ENCODE peak calls at places on chromosomes 2 and 18, in five cellular contexts. One of them, this sample, is unnamed. For H3K36me3, the result is how much of the 10 kb centered on the place peaks cover.

GRCh38 chr2:15831150-15831549 is 109.2 kb upstream of the MYCN start:
- DNase-seq in kidney: no peak
- DNase-seq in fibroblast of lung: no peak
- DNase-seq in tibial artery: no peak
- DNase-seq in transverse colon: no peak
- DNase-seq in this sample: no peak

GRCh38 chr18:49459404-49460171 is 857 bp downstream of the DYM start:
- DNase-seq in kidney: no peak
- DNase-seq in fibroblast of lung: no peak
- DNase-seq in tibial artery: no peak
- DNase-seq in transverse colon: no peak
- DNase-seq in this sample: no peak

GRCh38 chr2:13000644-13001375 is 284.1 kb downstream of the TRIB2 start:
- DNase-seq in kidney: no peak
- DNase-seq in fibroblast of lung: no peak
- DNase-seq in tibial artery: no peak
- DNase-seq in transverse colon: no peak
- DNase-seq in this sample: no peak

GRCh38 chr2:214127178-214127970 is 283.5 kb upstream of the VWC2L start:
- DNase-seq in kidney: no peak
- DNase-seq in fibroblast of lung: peak
- DNase-seq in tibial artery: peak
- DNase-seq in transverse colon: no peak
- DNase-seq in this sample: peak

GRCh38 chr2:174074831-174075230 is 109.7 kb upstream of the SP3 start:
- DNase-seq in kidney: no peak
- DNase-seq in fibroblast of lung: no peak
- DNase-seq in tibial artery: no peak
- DNase-seq in transverse colon: no peak
- DNase-seq in this sample: no peak

GRCh38 chr2:1455466-1455865 is 42.2 kb downstream of the TPO start:
- DNase-seq in kidney: no peak
- DNase-seq in fibroblast of lung: no peak
- DNase-seq in tibial artery: no peak
- DNase-seq in transverse colon: no peak
- DNase-seq in this sample: no peak

GRCh38 chr2:230218411-230218810 is 1.4 kb downstream of the SP110 start:
- DNase-seq in kidney: no peak
- DNase-seq in fibroblast of lung: no peak
- DNase-seq in tibial artery: no peak
- DNase-seq in transverse colon: no peak
- DNase-seq in this sample: no peak

GRCh38 chr18:24683965-24684364 is 223.5 kb downstream of the HRH4 start:
- DNase-seq in kidney: no peak
- DNase-seq in fibroblast of lung: no peak
- DNase-seq in tibial artery: no peak
- DNase-seq in transverse colon: no peak
- DNase-seq in this sample: no peak

GRCh38 chr2:174615951-174616436 is 18.4 kb upstream of the WIPF1 start:
- DNase-seq in kidney: no peak
- DNase-seq in fibroblast of lung: peak
- DNase-seq in tibial artery: no peak
- DNase-seq in transverse colon: no peak
- DNase-seq in this sample: no peak

GRCh38 chr2:61361068-61361467 is 109.8 kb downstream of the USP34 start:
- DNase-seq in kidney: no peak
- DNase-seq in fibroblast of lung: no peak
- DNase-seq in tibial artery: no peak
- DNase-seq in transverse colon: no peak
- DNase-seq in this sample: no peak

GRCh38 chr2:215355801-215356200 is 43.9 kb downstream of the ATIC start:
- DNase-seq in kidney: no peak
- DNase-seq in fibroblast of lung: peak
- DNase-seq in tibial artery: no peak
- DNase-seq in transverse colon: no peak
- DNase-seq in this sample: no peak

GRCh38 chr2:230408244-230408842 is 7.7 kb upstream of the SP100 start:
- DNase-seq in kidney: peak
- DNase-seq in fibroblast of lung: peak
- DNase-seq in tibial artery: no peak
- DNase-seq in transverse colon: no peak
- DNase-seq in this sample: no peak

GRCh38 chr2:223613017-223613950 is 11.1 kb upstream of the SCG2 start:
- DNase-seq in kidney: peak
- DNase-seq in fibroblast of lung: peak
- DNase-seq in tibial artery: peak
- DNase-seq in transverse colon: peak
- DNase-seq in this sample: peak

GRCh38 chr18:55228191-55228590 is 268.9 kb upstream of the CCDC68 start:
- DNase-seq in kidney: no peak
- DNase-seq in fibroblast of lung: peak
- DNase-seq in tibial artery: no peak
- DNase-seq in transverse colon: no peak
- DNase-seq in this sample: no peak
- H3K36me3 ChIP-seq in kidney: under half
- H3K36me3 ChIP-seq in fibroblast of lung: under half
- H3K36me3 ChIP-seq in tibial artery: half or more
- H3K36me3 ChIP-seq in transverse colon: under half
- H3K36me3 ChIP-seq in this sample: under half

GRCh38 chr2:8796878-8797550 is 40.4 kb downstream of the KIDINS220 start:
- DNase-seq in kidney: no peak
- DNase-seq in fibroblast of lung: no peak
- DNase-seq in tibial artery: no peak
- DNase-seq in transverse colon: no peak
- DNase-seq in this sample: no peak
- H3K36me3 ChIP-seq in kidney: under half
- H3K36me3 ChIP-seq in fibroblast of lung: under half
- H3K36me3 ChIP-seq in tibial artery: half or more
- H3K36me3 ChIP-seq in transverse colon: under half
- H3K36me3 ChIP-seq in this sample: under half

DNA sequence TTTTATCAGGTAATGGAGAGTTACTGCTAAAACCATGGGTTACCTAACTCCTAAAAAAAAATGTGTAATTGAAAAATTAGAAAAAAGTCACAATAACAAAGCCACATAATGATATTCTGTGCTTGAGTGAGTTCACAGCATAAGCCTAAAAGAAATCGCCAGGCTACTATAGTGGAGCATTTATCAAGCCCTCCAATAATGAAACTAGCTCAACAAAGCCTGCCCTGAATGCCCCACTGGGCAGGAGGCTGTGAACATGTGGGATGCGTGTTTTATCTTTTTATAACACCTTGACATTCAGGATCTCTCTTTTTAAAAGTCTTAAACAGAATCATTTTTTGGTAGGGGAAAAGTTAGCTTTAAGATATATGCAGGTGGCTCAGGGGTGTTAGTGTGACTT is 86.3 kb downstream of the KCTD18 start:
- DNase-seq in kidney: no peak
- DNase-seq in fibroblast of lung: no peak
- DNase-seq in tibial artery: no peak
- DNase-seq in transverse colon: no peak
- DNase-seq in this sample: no peak
- H3K36me3 ChIP-seq in kidney: under half
- H3K36me3 ChIP-seq in fibroblast of lung: under half
- H3K36me3 ChIP-seq in tibial artery: half or more
- H3K36me3 ChIP-seq in transverse colon: under half
- H3K36me3 ChIP-seq in this sample: under half

GRCh38 chr18:35267809-35268208 is 22.2 kb downstream of the ZSCAN30 start:
- DNase-seq in kidney: peak
- DNase-seq in fibroblast of lung: no peak
- DNase-seq in tibial artery: no peak
- DNase-seq in transverse colon: peak
- DNase-seq in this sample: no peak
- H3K36me3 ChIP-seq in kidney: under half
- H3K36me3 ChIP-seq in fibroblast of lung: under half
- H3K36me3 ChIP-seq in tibial artery: under half
- H3K36me3 ChIP-seq in transverse colon: under half
- H3K36me3 ChIP-seq in this sample: under half

DNA sequence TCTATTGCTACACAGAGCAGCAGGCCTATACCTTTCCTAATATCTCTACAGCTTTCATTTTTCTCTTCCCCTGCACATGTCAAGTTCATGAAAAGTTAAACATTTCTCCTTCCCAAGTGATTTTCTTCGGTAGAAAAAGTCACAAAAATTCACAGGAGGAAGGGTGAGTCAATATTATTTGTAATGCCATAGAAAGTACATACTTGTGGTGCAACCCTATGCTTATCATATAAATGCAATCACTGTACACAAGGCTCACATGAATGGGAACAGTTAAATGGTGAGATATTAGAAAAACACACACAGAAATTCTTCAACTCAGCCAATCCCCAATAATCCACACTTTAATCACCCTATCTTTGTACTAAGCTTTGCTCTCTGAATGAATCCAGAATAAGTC is 651.6 kb downstream of the LRRTM4 start:
- DNase-seq in kidney: no peak
- DNase-seq in fibroblast of lung: peak
- DNase-seq in tibial artery: no peak
- DNase-seq in transverse colon: no peak
- DNase-seq in this sample: no peak
- H3K36me3 ChIP-seq in kidney: under half
- H3K36me3 ChIP-seq in fibroblast of lung: under half
- H3K36me3 ChIP-seq in tibial artery: under half
- H3K36me3 ChIP-seq in transverse colon: under half
- H3K36me3 ChIP-seq in this sample: under half

DNA sequence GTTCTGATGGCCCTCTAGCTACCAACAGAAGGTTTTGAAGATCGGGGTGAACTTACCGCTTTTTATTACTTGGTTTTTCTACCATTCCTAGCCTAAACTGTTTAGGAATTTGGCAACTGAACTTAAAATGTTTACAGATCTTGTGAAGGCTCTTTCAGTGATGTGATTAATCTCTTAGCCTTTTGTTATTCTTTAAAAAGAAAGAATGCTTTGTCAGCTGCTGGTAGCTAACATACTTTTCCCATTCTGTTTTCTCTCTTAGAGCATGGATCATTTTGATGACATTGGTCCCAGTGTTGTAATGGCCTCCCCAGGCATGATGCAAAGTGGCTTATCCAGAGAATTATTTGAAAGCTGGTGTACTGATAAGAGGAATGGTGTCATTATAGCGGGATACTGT is 18.1 kb downstream of the CPSF3 start:
- DNase-seq in kidney: no peak
- DNase-seq in fibroblast of lung: no peak
- DNase-seq in tibial artery: no peak
- DNase-seq in transverse colon: no peak
- DNase-seq in this sample: no peak
- H3K36me3 ChIP-seq in kidney: under half
- H3K36me3 ChIP-seq in fibroblast of lung: under half
- H3K36me3 ChIP-seq in tibial artery: half or more
- H3K36me3 ChIP-seq in transverse colon: under half
- H3K36me3 ChIP-seq in this sample: under half

GRCh38 chr2:239098288-239098970 is 250.5 kb downstream of the TWIST2 start:
- DNase-seq in kidney: no peak
- DNase-seq in fibroblast of lung: no peak
- DNase-seq in tibial artery: no peak
- DNase-seq in transverse colon: peak
- DNase-seq in this sample: no peak
- H3K36me3 ChIP-seq in kidney: under half
- H3K36me3 ChIP-seq in fibroblast of lung: under half
- H3K36me3 ChIP-seq in tibial artery: half or more
- H3K36me3 ChIP-seq in transverse colon: under half
- H3K36me3 ChIP-seq in this sample: under half

DNA sequence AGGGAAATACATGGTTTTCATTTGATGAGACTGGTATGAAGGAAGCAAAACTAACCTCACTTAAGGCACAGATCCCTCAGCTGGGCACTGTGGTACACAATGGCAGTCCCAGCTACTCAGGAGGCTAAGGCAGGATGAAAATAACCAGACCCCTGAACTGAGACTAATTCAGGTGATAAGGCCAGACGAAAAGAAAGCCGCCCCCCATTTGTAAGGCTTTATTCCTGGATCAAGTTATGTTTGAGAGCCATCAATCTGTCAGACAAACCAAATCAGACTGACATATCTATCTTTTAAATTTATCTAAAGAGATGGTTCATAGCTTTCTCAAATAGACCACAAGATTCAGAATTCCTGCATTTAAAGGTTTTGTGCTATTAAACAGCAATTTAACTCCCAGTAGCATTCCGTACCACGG is 4.1 kb downstream of the SRSF7 start:
- DNase-seq in kidney: no peak
- DNase-seq in fibroblast of lung: no peak
- DNase-seq in tibial artery: no peak
- DNase-seq in transverse colon: no peak
- DNase-seq in this sample: no peak
- H3K36me3 ChIP-seq in kidney: half or more
- H3K36me3 ChIP-seq in fibroblast of lung: under half
- H3K36me3 ChIP-seq in tibial artery: half or more
- H3K36me3 ChIP-seq in transverse colon: under half
- H3K36me3 ChIP-seq in this sample: under half

GRCh38 chr2:110660558-110660957 is 17.3 kb downstream of the BUB1 start:
- DNase-seq in kidney: no peak
- DNase-seq in fibroblast of lung: no peak
- DNase-seq in tibial artery: no peak
- DNase-seq in transverse colon: no peak
- DNase-seq in this sample: no peak

GRCh38 chr2:110659248-110659647 is 18.6 kb downstream of the BUB1 start:
- DNase-seq in kidney: no peak
- DNase-seq in fibroblast of lung: no peak
- DNase-seq in tibial artery: no peak
- DNase-seq in transverse colon: no peak
- DNase-seq in this sample: no peak

GRCh38 chr2:110653861-110654260 is 24.0 kb downstream of the BUB1 start:
- DNase-seq in kidney: no peak
- DNase-seq in fibroblast of lung: no peak
- DNase-seq in tibial artery: no peak
- DNase-seq in transverse colon: no peak
- DNase-seq in this sample: no peak

GRCh38 chr2:110657721-110658305 is 20.1 kb downstream of the BUB1 start:
- DNase-seq in kidney: no peak
- DNase-seq in fibroblast of lung: no peak
- DNase-seq in tibial artery: no peak
- DNase-seq in transverse colon: peak
- DNase-seq in this sample: no peak

DNA sequence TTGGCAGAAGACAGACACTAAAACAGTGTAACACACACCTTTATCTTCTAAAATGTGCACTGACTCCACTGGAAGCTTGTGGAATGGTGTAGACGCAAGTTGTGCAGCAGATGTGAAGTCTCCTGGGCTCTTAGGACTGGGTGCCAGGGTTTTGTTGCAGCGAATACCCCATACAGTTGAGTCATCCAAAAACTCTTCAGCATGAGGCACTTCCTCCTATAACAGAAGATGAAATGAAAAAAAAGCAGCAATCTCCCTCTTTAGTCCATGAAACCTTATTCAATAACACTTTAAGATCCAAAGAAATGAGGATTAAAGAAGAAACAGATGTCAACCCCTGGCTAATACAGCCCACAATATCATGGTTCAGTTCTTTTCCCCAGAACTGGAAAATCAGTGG is 22.2 kb downstream of the BUB1 start:
- DNase-seq in kidney: no peak
- DNase-seq in fibroblast of lung: no peak
- DNase-seq in tibial artery: no peak
- DNase-seq in transverse colon: no peak
- DNase-seq in this sample: no peak
- H3K36me3 ChIP-seq in kidney: under half
- H3K36me3 ChIP-seq in fibroblast of lung: under half
- H3K36me3 ChIP-seq in tibial artery: under half
- H3K36me3 ChIP-seq in transverse colon: under half
- H3K36me3 ChIP-seq in this sample: under half

This sample was measured in tibial nerve.